ENCODE peak calls at places on chromosomes 5 and 9, in eight cellular contexts. I is CD8-positive, alpha-beta memory T cell; O is A673; Z is tibial artery; W is GM23248; B is PC-3; S is heart right ventricle; R is SJSA1. C is an unnamed sample.
A peak's percentile ranks its signal among the peaks of the same experiment; 100 is the strongest.

GRCh38 chr5:81172710-81173109 is 60.4 kb upstream of the CKMT2 start:
- DNase-seq in I (no peak), O (no peak), Z (no peak), W (peak; percentile 2), B (no peak), S (no peak), R (no peak), C (no peak)

GRCh38 chr5:43000198-43000840 is 39.8 kb downstream of the ANXA2R start:
- DNase-seq in I (no peak), O (no peak), Z (peak; percentile 66), W (peak; percentile 52), B (no peak), S (no peak), R (no peak), C (no peak)

GRCh38 chr9:97853844-97854695 is 1.0 kb downstream of the FOXE1 start:
- DNase-seq in I (no peak), O (peak; percentile 65), Z (no peak), W (peak; percentile 56), B (no peak), S (no peak), R (peak; percentile 83), C (no peak)

GRCh38 chr9:91659529-91660294 is 236.1 kb upstream of the NFIL3 start:
- DNase-seq in I (no peak), O (peak; percentile 31), Z (no peak), W (peak; percentile 43), B (peak; percentile 23), S (no peak), R (peak; percentile 13), C (peak; percentile 53)

GRCh38 chr5:139708877-139709586 is 60.9 kb downstream of the CXXC5 start:
- DNase-seq in I (no peak), O (peak; percentile 87), Z (peak; percentile 91), W (peak; percentile 93), B (no peak), S (peak; percentile 78), R (peak; percentile 88), C (peak; percentile 86)

GRCh38 chr5:159163027-159163699 is 46.2 kb downstream of the RNF145 start:
- DNase-seq in I (no peak), O (no peak), Z (no peak), W (peak; percentile 90), B (peak; percentile 76), S (no peak), R (peak; percentile 60), C (no peak)

GRCh38 chr5:53359906-53360305 is 120.5 kb upstream of the FST start:
- DNase-seq in I (no peak), O (no peak), Z (no peak), W (no peak), B (peak; percentile 79), S (no peak), R (peak; percentile 23), C (no peak)

GRCh38 chr5:17794829-17795228 is 160.6 kb downstream of the TAF11L14 start:
- DNase-seq in I (no peak), O (no peak), Z (no peak), W (no peak), B (no peak), S (no peak), R (no peak), C (no peak)

GRCh38 chr9:133589454-133590227 is 19.5 kb downstream of the FAM163B start:
- DNase-seq in I (peak; percentile 29), O (no peak), Z (no peak), W (no peak), B (no peak), S (no peak), R (no peak), C (no peak)

GRCh38 chr5:52674815-52675545 is 112.7 kb upstream of the ITGA1 start:
- DNase-seq in I (no peak), O (no peak), Z (no peak), W (peak; percentile 76), B (peak; percentile 67), S (no peak), R (peak; percentile 68), C (no peak)

GRCh38 chr9:136233868-136234267 is 11.7 kb downstream of the QSOX2 start:
- DNase-seq in I (no peak), O (no peak), Z (no peak), W (no peak), B (no peak), S (no peak), R (no peak), C (no peak)

GRCh38 chr5:119368238-119368630 is 12.4 kb downstream of the TNFAIP8 start:
- DNase-seq in I (no peak), O (no peak), Z (no peak), W (no peak), B (peak; percentile 7), S (no peak), R (no peak), C (no peak)

GRCh38 chr9:115195889-115196288 is 77.9 kb upstream of the TNC start:
- DNase-seq in I (no peak), O (no peak), Z (no peak), W (no peak), B (no peak), S (no peak), R (no peak), C (no peak)

GRCh38 chr5:71972777-71973473 is 134.3 kb upstream of the MAP1B start:
- DNase-seq in I (no peak), O (no peak), Z (no peak), W (no peak), B (no peak), S (no peak), R (no peak), C (no peak)

GRCh38 chr5:132774896-132775295 is 2.1 kb downstream of the SEPTIN8 start:
- DNase-seq in I (no peak), O (no peak), Z (peak; percentile 71), W (peak; percentile 35), B (no peak), S (no peak), R (no peak), C (no peak)
- H3K4me1 ChIP-seq in I (peaks cover 15% of the 10 kb centered on the region), O (peaks cover 6% of the 10 kb centered on the region), Z (peaks cover 72% of the 10 kb centered on the region), W (peaks cover 33% of the 10 kb centered on the region), B (peaks cover 14% of the 10 kb centered on the region), S (peaks cover 74% of the 10 kb centered on the region), R (peaks cover 37% of the 10 kb centered on the region), C (peaks cover 22% of the 10 kb centered on the region)

GRCh38 chr5:167985373-167985772 is 306.1 kb upstream of the WWC1 start:
- DNase-seq in I (no peak), O (no peak), Z (no peak), W (no peak), B (no peak), S (no peak), R (peak; percentile 86), C (no peak)
- H3K4me1 ChIP-seq in I (no peaks in the 10 kb centered on the region), O (peaks cover 38% of the 10 kb centered on the region), Z (no peaks in the 10 kb centered on the region), W (no peaks in the 10 kb centered on the region), B (no peaks in the 10 kb centered on the region), S (peaks cover 15% of the 10 kb centered on the region), R (peaks cover 23% of the 10 kb centered on the region), C (no peaks in the 10 kb centered on the region)

GRCh38 chr5:134549714-134550113 is 24.2 kb downstream of the JADE2 start:
- DNase-seq in I (no peak), O (no peak), Z (no peak), W (peak; percentile 92), B (peak; percentile 41), S (no peak), R (no peak), C (no peak)

GRCh38 chr5:134552301-134552700 is 26.8 kb downstream of the JADE2 start:
- DNase-seq in I (no peak), O (no peak), Z (peak; percentile 93), W (peak; percentile 95), B (peak; percentile 84), S (peak; percentile 80), R (peak; percentile 91), C (no peak)

GRCh38 chr5:134553816-134554215 is 28.3 kb downstream of the JADE2 start:
- DNase-seq in I (no peak), O (no peak), Z (no peak), W (no peak), B (no peak), S (no peak), R (no peak), C (peak; percentile 56)

GRCh38 chr5:134550271-134551214 is 25.1 kb downstream of the JADE2 start:
- DNase-seq in I (no peak), O (no peak), Z (no peak), W (peak; percentile 32), B (no peak), S (no peak), R (no peak), C (no peak)

DNA sequence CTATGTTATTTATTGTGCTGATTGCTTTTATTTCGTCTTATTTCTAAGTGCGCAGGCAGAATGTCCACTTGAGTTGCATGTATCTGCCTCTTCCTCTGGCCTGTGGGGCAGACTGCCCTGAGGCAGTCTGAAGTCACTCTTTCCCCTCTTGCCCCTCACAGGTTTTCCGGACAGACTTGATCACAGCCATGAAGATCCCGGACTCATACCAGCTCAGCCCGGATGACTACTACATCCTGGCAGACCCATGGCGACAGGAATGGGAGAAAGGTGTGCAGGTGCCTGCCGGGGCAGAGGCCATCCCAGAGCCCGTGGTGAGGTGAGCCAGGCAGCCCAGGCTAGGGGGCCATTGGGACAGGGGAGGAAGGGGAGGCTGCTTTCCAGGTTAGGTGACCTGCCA is 26.4 kb downstream of the JADE2 start:
- DNase-seq in I (no peak), O (no peak), Z (no peak), W (peak; percentile 47), B (peak; percentile 69), S (no peak), R (no peak), C (no peak)
- H3K4me1 ChIP-seq in I (peaks cover 59% of the 10 kb centered on the region), O (peaks cover 8% of the 10 kb centered on the region), Z (peaks cover 71% of the 10 kb centered on the region), W (peaks cover 93% of the 10 kb centered on the region), B (peaks cover 75% of the 10 kb centered on the region), S (peaks cover 91% of the 10 kb centered on the region), R (peaks cover 66% of the 10 kb centered on the region), C (peaks cover 23% of the 10 kb centered on the region)

GRCh38 chr9:131727184-131727785 is 12.6 kb downstream of the RAPGEF1 start:
- DNase-seq in I (no peak), O (no peak), Z (peak; percentile 83), W (peak; percentile 88), B (no peak), S (no peak), R (no peak), C (no peak)
- H3K4me1 ChIP-seq in I (peaks cover 80% of the 10 kb centered on the region), O (peaks cover 32% of the 10 kb centered on the region), Z (peaks cover 38% of the 10 kb centered on the region), W (peaks cover 36% of the 10 kb centered on the region), B (peaks cover 18% of the 10 kb centered on the region), S (peaks cover 91% of the 10 kb centered on the region), R (peaks cover 40% of the 10 kb centered on the region), C (peaks cover 25% of the 10 kb centered on the region)

DNA sequence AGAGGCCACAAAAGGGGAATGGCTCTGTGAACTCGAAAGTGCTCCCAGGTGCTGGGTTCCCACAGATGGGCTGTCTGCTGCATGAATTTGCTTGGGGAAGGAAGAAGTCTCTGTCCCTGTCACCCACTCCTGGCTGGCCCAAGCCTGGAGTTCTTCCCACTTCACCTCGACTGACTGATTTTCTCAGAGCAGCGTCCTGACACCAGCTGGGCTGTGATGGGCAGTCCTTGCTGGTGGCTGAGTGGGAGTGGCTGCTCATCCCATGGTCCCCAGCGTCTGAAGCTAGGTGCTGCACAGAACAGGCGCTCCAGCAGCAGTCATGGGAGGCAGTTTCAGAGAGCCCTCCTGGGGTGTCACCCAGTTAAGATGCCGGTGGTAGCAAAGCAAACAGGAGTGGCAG is 10.1 kb upstream of the NEURL1B start:
- DNase-seq in I (no peak), O (no peak), Z (peak; percentile 41), W (no peak), B (no peak), S (no peak), R (no peak), C (no peak)
- H3K4me1 ChIP-seq in I (no peaks in the 10 kb centered on the region), O (no peaks in the 10 kb centered on the region), Z (no peaks in the 10 kb centered on the region), W (no peaks in the 10 kb centered on the region), B (no peaks in the 10 kb centered on the region), S (no peaks in the 10 kb centered on the region), R (no peaks in the 10 kb centered on the region), C (no peaks in the 10 kb centered on the region)